ENCODE peak calls at places on chromosomes 12 and 14, in seven cellular contexts. E is aorta, C is epithelial cell of prostate, V is left ventricle myocardium inferior, M is GM23248, X is H9, F is cardiac muscle cell. A is an unnamed sample.

GRCh38 chr12:96064266-96064665 is 28.9 kb upstream of the LTA4H start:
- DNase-seq in E (no peak), C (no peak), V (no peak), M (peak; percentile 13), X (no peak), F (no peak), A (no peak)

GRCh38 chr12:124569375-124570148 is 2.1 kb upstream of the NCOR2 start:
- DNase-seq in E (no peak), C (no peak), V (no peak), M (no peak), X (no peak), F (no peak), A (no peak)

GRCh38 chr12:132178801-132179401 is 34.6 kb downstream of the NOC4L start:
- DNase-seq in E (no peak), C (no peak), V (no peak), M (no peak), X (no peak), F (no peak), A (peak; percentile 77)

GRCh38 chr14:33943081-33943480 is 7.8 kb downstream of the EGLN3 start:
- DNase-seq in E (no peak), C (no peak), V (no peak), M (no peak), X (no peak), F (no peak), A (no peak)

GRCh38 chr12:24695657-24696329 is 253.1 kb downstream of the BCAT1 start:
- DNase-seq in E (no peak), C (no peak), V (no peak), M (peak; percentile 11), X (no peak), F (peak; percentile 25), A (no peak)

GRCh38 chr14:36505892-36506731 is 13.9 kb downstream of the NKX2-1 start:
- DNase-seq in E (no peak), C (no peak), V (no peak), M (no peak), X (peak; percentile 64), F (no peak), A (no peak)

GRCh38 chr12:126347421-126347820 is 1282.2 kb downstream of the AACS start:
- DNase-seq in E (no peak), C (no peak), V (no peak), M (no peak), X (peak; percentile 74), F (no peak), A (no peak)

GRCh38 chr14:23294734-23295561 is 7.7 kb downstream of the PPP1R3E start:
- DNase-seq in E (no peak), C (no peak), V (no peak), M (peak; percentile 82), X (peak; percentile 43), F (peak; percentile 70), A (peak; percentile 58)

GRCh38 chr12:44628180-44628579 is 247.9 kb downstream of the NELL2 start:
- DNase-seq in E (no peak), C (no peak), V (no peak), M (no peak), X (no peak), F (no peak), A (no peak)

GRCh38 chr14:55721353-55721752 is 141.3 kb downstream of the KTN1 start:
- DNase-seq in E (no peak), C (peak; percentile 64), V (no peak), M (peak; percentile 80), X (no peak), F (peak; percentile 96), A (no peak)

GRCh38 chr14:34234258-34234657 is 227.8 kb downstream of the SPTSSA start:
- DNase-seq in E (no peak), C (no peak), V (peak; percentile 73), M (no peak), X (no peak), F (no peak), A (no peak)

GRCh38 chr12:102232446-102232845 is 34.8 kb upstream of the PMCH start:
- DNase-seq in E (no peak), C (no peak), V (no peak), M (peak; percentile 72), X (no peak), F (peak; percentile 4), A (no peak)

GRCh38 chr12:124036117-124037109 is 63.4 kb downstream of the ZNF664 start:
- DNase-seq in E (no peak), C (no peak), V (no peak), M (peak; percentile 68), X (no peak), F (peak; percentile 57), A (peak; percentile 27)

GRCh38 chr14:68236525-68236924 is 416.9 kb downstream of the RAD51B start:
- DNase-seq in E (no peak), C (no peak), V (no peak), M (no peak), X (no peak), F (no peak), A (no peak)

GRCh38 chr12:57243521-57244305 is 7.3 kb downstream of the STAC3 start:
- DNase-seq in E (peak; percentile 95), C (no peak), V (peak; percentile 79), M (peak; percentile 84), X (peak; percentile 96), F (peak; percentile 72), A (peak; percentile 80)

GRCh38 chr14:96001866-96002510 is 37.2 kb upstream of the C14orf132 start:
- DNase-seq in E (no peak), C (no peak), V (no peak), M (peak; percentile 61), X (peak; percentile 34), F (no peak), A (no peak)

GRCh38 chr12:62586850-62587249 is 120.2 kb downstream of the MON2 start:
- DNase-seq in E (no peak), C (no peak), V (no peak), M (no peak), X (no peak), F (no peak), A (no peak)

DNA sequence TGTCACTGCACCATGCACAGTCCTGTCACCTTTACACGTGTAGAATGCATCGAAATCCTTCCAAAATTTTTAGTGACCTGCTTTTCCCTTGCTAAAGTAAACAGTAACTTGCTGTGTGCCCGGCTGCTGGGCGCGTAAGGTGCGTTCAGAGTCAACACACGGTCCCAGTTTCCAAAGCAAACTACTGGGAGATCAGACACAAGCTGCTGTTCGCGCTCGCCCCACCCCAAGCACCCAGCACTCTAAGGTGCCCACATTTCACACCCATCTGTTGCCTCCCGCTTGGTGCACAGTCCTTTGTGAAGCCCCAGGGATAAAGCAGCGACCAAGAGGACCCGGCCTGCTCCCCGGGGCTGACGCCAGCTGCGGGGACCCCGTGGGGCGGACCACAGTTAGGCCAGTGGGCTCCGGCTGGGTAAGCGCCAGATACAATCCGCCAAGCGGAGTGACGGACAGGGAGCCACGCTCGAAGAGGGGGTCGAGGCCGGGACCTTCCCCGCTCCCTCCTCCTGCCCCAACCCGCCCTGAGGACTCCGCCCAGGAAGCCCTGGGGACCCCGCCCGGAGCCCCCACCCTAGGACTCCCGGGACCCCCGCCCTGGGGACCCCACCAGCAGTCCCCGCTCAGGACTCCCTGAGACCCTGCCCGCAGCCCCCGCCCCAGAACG is 633 bp downstream of the STX2 start:
- DNase-seq in E (peak; percentile 83), C (no peak), V (no peak), M (peak; percentile 64), X (peak; percentile 66), F (peak; percentile 24), A (peak; percentile 40)
- H3K27ac ChIP-seq in E (no peak overlapping the region), C (no peak overlapping the region), V (peak overlapping the region; percentile 69), M (peak overlapping the region; percentile 3), X (no peak overlapping the region), F (no peak overlapping the region), A (peak overlapping the region; percentile 52)

GRCh38 chr12:103802586-103802886 is 38.5 kb downstream of the NT5DC3 start:
- DNase-seq in E (no peak), C (no peak), V (no peak), M (no peak), X (no peak), F (no peak), A (no peak)
- H3K27ac ChIP-seq in E (peak overlapping the region; percentile 47), C (peak overlapping the region; percentile 85), V (no peak overlapping the region), M (peak overlapping the region; percentile 32), X (no peak overlapping the region), F (no peak overlapping the region), A (no peak overlapping the region)

GRCh38 chr12:902581-902980 is 46.9 kb downstream of the RAD52 start:
- DNase-seq in E (no peak), C (no peak), V (no peak), M (no peak), X (no peak), F (no peak), A (no peak)

GRCh38 chr12:903055-903454 is 46.4 kb downstream of the RAD52 start:
- DNase-seq in E (no peak), C (no peak), V (no peak), M (no peak), X (no peak), F (no peak), A (no peak)

GRCh38 chr12:905273-906076 is 44.0 kb downstream of the RAD52 start:
- DNase-seq in E (no peak), C (no peak), V (no peak), M (no peak), X (no peak), F (no peak), A (no peak)

GRCh38 chr12:906077-906585 is 43.4 kb downstream of the RAD52 start:
- DNase-seq in E (no peak), C (no peak), V (no peak), M (no peak), X (no peak), F (no peak), A (peak; percentile 24)

DNA sequence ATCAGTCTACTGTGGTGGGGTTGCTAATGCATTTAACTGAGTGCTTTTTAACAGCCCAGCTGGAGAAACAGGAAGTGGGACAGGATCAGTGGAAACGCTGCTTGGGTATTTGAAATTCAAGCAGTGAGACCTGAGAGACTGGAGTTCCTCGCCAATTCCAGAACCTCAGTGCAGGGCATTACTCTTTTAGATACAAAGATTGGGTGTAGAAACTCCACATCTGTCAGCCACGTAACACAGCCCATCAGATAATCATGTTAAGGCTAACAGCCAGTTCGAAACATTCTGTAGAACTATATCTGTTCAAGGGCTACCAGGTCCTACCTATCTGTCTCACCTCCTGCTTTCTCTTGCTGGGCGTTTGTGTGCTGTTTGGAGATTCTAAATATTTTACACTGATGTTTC is 45.5 kb downstream of the RAD52 start:
- DNase-seq in E (no peak), C (no peak), V (no peak), M (no peak), X (no peak), F (no peak), A (no peak)
- H3K27ac ChIP-seq in E (no peak overlapping the region), C (no peak overlapping the region), V (no peak overlapping the region), M (no peak overlapping the region), X (no peak overlapping the region), F (peak overlapping the region; percentile 28), A (no peak overlapping the region)

GRCh38 chr12:103839893-103840292 is 1.1 kb downstream of the NT5DC3 start:
- DNase-seq in E (no peak), C (no peak), V (no peak), M (no peak), X (no peak), F (no peak), A (no peak)

GRCh38 chr12:103840881-103841689 is at the start of gene NT5DC3:
- DNase-seq in E (peak; percentile 95), C (no peak), V (peak; percentile 78), M (peak; percentile 91), X (peak; percentile 92), F (peak; percentile 88), A (peak; percentile 79)

GRCh38 chr12:103840399-103840880 is 594 bp downstream of the NT5DC3 start:
- DNase-seq in E (peak; percentile 89), C (no peak), V (peak; percentile 22), M (peak; percentile 82), X (no peak), F (peak; percentile 25), A (no peak)

GRCh38 chr12:103844296-103844695 is 3.3 kb upstream of the NT5DC3 start:
- DNase-seq in E (no peak), C (no peak), V (no peak), M (no peak), X (no peak), F (no peak), A (no peak)

GRCh38 chr12:103841690-103842584 is 903 bp upstream of the NT5DC3 start:
- DNase-seq in E (peak; percentile 82), C (peak; percentile 87), V (peak; percentile 53), M (peak; percentile 90), X (peak; percentile 90), F (peak; percentile 47), A (peak; percentile 7)
- H3K27ac ChIP-seq in E (peak overlapping the region; percentile 18), C (peak overlapping the region; percentile 68), V (peak overlapping the region; percentile 92), M (no peak overlapping the region), X (no peak overlapping the region), F (no peak overlapping the region), A (peak overlapping the region; percentile 46)